ENCODE peak calls at places on chromosomes 13 and 19, in nine cellular contexts. B is fibroblast of lung, Y is thoracic aorta, V is astrocyte of the cerebellum, P is tibial nerve, S is mesothelial cell of epicardium, M is GM13976, R is colonic mucosa, C is heart right ventricle. D is an unnamed sample.

GRCh38 chr19:42076375-42076944 is 494 bp downstream of the ZNF574 start:
- DNase-seq in B (no peak), Y (no peak), V (no peak), P (peak), S (no peak), M (no peak), R (peak), C (peak), D (no peak)

GRCh38 chr13:36536546-36536945 is 104.3 kb downstream of the CCNA1 start:
- DNase-seq in B (peak), Y (no peak), V (peak), P (no peak), S (no peak), M (no peak), R (no peak), C (no peak), D (no peak)

GRCh38 chr13:43196750-43197149 is 173.4 kb downstream of the DNAJC15 start:
- DNase-seq in B (no peak), Y (no peak), V (no peak), P (no peak), S (no peak), M (no peak), R (no peak), C (no peak), D (no peak)

GRCh38 chr19:17246681-17247425 is 1.1 kb upstream of the NR2F6 start:
- DNase-seq in B (peak), Y (no peak), V (no peak), P (peak), S (no peak), M (no peak), R (peak), C (peak), D (no peak)

GRCh38 chr19:18157465-18158063 is 4.6 kb downstream of the PIK3R2 start:
- DNase-seq in B (no peak), Y (no peak), V (no peak), P (no peak), S (no peak), M (no peak), R (no peak), C (no peak), D (no peak)

GRCh38 chr13:24038846-24039330 is 121.6 kb upstream of the SPATA13 start:
- DNase-seq in B (peak), Y (no peak), V (peak), P (no peak), S (no peak), M (no peak), R (no peak), C (no peak), D (no peak)

GRCh38 chr13:37869506-37869755 is 141 bp downstream of the TRPC4 start:
- DNase-seq in B (no peak), Y (no peak), V (no peak), P (no peak), S (peak), M (no peak), R (no peak), C (no peak), D (no peak)

GRCh38 chr19:33047422-33047821 is 17.3 kb downstream of the RHPN2 start:
- DNase-seq in B (peak), Y (no peak), V (no peak), P (no peak), S (peak), M (no peak), R (peak), C (no peak), D (no peak)

GRCh38 chr13:106118996-106119395 is 416.5 kb downstream of the EFNB2 start:
- DNase-seq in B (peak), Y (no peak), V (no peak), P (no peak), S (no peak), M (no peak), R (no peak), C (no peak), D (no peak)

GRCh38 chr13:50908371-50908770 is 1.2 kb upstream of the RNASEH2B start:
- DNase-seq in B (no peak), Y (no peak), V (no peak), P (no peak), S (no peak), M (no peak), R (no peak), C (no peak), D (no peak)

GRCh38 chr13:50911051-50911690 is 1.6 kb downstream of the RNASEH2B start:
- DNase-seq in B (peak), Y (no peak), V (no peak), P (no peak), S (no peak), M (no peak), R (no peak), C (no peak), D (peak)

GRCh38 chr13:50910483-50910805 is 853 bp downstream of the RNASEH2B start:
- DNase-seq in B (peak), Y (no peak), V (no peak), P (no peak), S (peak), M (no peak), R (peak), C (no peak), D (no peak)

GRCh38 chr13:50907781-50908180 is 1.8 kb upstream of the RNASEH2B start:
- DNase-seq in B (no peak), Y (no peak), V (no peak), P (no peak), S (no peak), M (no peak), R (no peak), C (no peak), D (no peak)

DNA sequence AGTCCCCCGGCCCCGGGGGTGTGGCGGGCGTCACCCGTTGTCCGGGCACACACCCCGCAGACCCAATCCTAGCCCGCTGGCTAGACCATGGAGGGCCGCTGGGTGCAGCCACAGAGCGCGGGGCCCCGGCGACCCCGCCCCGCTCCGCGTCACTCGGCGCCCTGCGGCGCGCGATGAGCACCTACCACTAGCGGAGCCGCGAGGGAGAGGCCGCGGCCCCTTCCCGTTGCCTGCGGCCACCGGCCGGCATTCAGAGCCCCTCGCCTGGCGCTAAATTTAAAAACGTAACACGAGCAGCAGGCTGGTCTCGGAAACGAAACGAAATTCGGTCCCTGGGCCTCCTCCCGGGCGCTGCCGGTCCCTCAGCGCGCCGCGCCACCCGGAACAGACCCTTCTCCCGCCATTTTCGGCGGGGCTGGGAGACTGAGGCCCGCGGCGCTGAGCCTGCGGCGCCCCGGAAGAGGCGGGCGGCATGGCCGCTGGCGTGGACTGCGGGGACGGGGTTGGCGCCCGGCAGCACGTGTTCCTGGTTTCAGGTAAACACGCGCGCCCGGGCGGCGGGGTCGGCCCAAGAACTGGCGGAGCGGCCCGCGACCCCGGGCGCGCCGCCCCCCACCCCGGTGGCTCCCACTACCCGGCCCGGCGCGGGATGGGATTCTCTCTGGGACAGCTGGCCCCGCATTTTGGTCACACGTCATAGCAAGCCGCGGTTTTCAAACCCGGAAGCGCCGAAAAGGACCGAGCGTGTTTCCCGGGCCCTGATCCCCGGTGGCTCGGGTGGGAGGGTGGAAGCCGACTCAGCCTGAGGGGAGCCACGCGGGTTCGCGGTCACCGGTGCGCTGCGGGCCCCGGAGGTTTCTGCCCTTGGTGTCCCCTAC is at the start of gene RNASEH2B:
- DNase-seq in B (peak), Y (peak), V (peak), P (peak), S (peak), M (peak), R (peak), C (peak), D (peak)
- TF ChIP-seq CTCF in B (no peak), Y (peak), V (no peak), P (no peak), S (no peak), M (no peak), R (no peak), C (no peak), D (no peak)

GRCh38 chr19:1222394-1222793 is 15.4 kb downstream of the CBARP start:
- DNase-seq in B (no peak), Y (no peak), V (no peak), P (no peak), S (no peak), M (no peak), R (no peak), C (no peak), D (no peak)
- TF ChIP-seq CTCF in B (no peak), Y (no peak), V (no peak), P (no peak), S (no peak), M (no peak), R (no peak), C (no peak), D (no peak)

DNA sequence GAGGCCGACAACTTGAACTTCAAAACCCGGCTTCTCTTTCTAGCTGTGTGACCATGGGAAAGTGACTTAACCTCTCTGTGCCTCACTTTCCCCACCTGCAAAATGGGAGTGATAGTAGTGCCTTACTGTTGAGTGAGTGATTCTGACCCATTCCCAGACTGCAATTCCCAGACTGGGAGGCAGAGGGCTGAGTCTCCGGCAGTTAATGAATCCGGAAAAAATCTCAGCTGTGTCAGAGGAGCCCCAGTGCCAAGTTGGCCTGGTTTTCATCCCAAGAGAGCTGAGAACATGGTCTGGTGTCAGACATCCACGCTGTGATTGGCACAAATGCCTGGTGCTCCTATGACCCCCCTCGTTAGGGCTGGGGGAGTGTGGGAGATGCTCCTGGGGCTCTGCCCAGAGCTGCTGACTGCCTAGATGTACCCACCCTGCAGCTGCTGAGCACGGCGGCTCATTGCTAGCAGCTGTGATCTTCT is 50.0 kb downstream of the PIN1 start:
- DNase-seq in B (peak), Y (no peak), V (no peak), P (no peak), S (no peak), M (no peak), R (no peak), C (peak), D (no peak)
- TF ChIP-seq CTCF in B (peak), Y (peak), V (peak), P (no peak), S (no peak), M (no peak), R (no peak), C (peak), D (no peak)

GRCh38 chr13:61339054-61339621 is 76.5 kb downstream of the PCDH20 start:
- DNase-seq in B (no peak), Y (no peak), V (no peak), P (no peak), S (no peak), M (no peak), R (no peak), C (no peak), D (no peak)
- TF ChIP-seq CTCF in B (no peak), Y (no peak), V (no peak), P (no peak), S (no peak), M (no peak), R (no peak), C (no peak), D (no peak)

GRCh38 chr13:47826481-47826880 is 174.6 kb downstream of the SUCLA2 start:
- DNase-seq in B (peak), Y (no peak), V (no peak), P (no peak), S (no peak), M (no peak), R (no peak), C (no peak), D (no peak)
- TF ChIP-seq CTCF in B (no peak), Y (no peak), V (no peak), P (no peak), S (no peak), M (no peak), R (no peak), C (no peak), D (no peak)

DNA sequence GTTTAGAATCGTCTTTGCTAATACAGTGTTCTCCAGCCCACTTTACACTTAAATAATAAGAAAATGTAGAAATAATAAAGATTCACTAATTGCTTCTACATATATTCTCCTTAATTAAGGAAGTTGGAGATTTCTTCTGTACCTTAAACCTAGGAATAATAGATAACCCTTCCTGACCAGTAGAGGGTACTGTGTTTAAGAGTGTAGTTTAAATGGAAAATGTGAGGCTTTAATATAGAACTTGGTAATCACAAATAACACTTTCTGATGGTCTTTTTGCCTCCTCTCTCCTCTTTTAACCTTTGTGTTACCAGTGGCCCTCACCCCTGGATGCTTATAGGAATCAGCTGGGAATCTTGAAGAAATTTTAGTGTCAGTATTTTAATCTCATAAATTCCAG is 20.7 kb downstream of the POMP start:
- DNase-seq in B (peak), Y (no peak), V (no peak), P (no peak), S (no peak), M (peak), R (no peak), C (no peak), D (no peak)
- TF ChIP-seq CTCF in B (peak), Y (peak), V (no peak), P (no peak), S (no peak), M (no peak), R (peak), C (no peak), D (no peak)

DNA sequence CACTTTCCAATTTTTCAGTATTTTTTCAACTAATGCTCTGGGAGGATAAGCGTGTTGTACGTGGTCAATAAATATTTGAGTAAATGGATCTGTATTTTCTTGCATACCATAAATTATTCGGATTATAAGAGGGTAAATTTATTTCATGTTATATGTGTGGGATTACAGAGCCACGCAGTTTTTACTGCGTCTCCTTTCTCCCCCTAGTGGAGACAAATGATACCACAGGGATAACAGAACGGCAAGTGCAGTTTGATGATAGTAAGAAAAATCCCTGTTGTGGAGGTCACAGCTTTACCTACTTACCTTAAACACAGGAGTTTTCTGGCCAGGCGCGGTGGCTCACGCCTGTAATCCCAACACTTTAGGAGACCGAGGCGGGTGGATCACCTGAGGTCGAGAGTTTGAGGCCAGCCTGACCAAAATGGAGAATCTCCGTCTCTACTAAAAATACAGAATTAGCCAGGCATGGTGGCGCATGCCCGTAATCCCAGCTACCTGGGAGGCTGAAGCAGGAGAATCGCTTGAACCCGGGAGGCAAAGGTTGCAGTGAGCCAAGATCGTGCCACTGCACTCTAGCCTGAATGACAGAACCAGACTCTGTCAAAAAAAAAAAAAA is 16.8 kb downstream of the MBD3L2B start:
- DNase-seq in B (peak), Y (no peak), V (no peak), P (no peak), S (no peak), M (peak), R (no peak), C (no peak), D (no peak)
- TF ChIP-seq CTCF in B (peak), Y (no peak), V (no peak), P (no peak), S (peak), M (peak), R (peak), C (peak), D (no peak)

DNA sequence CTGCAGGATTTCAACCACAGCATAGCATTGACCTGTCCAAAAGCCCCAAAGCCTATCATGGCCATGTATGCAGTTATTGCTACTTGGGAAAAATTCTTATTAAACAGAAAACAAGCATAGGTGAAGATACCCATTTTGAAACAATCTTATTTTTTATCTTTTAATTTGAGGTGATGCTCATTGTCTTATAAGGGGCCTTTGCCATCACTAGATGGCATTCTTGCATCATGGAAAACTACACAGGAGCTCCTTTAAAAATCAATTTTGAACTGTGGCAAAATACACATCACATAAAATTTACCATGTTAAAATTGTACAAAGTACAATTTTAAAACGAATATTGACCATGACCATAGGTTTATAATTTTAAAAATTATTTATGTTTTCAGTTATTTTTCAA is 38.9 kb upstream of the ZNF835 start:
- DNase-seq in B (no peak), Y (no peak), V (no peak), P (no peak), S (no peak), M (no peak), R (no peak), C (no peak), D (no peak)
- TF ChIP-seq CTCF in B (no peak), Y (no peak), V (no peak), P (no peak), S (no peak), M (no peak), R (no peak), C (no peak), D (no peak)